ENCODE peak calls at places on chromosomes 4 and X, in ten cellular contexts. One of them, this sample, is unnamed.

GRCh38 chrX:120795301-120795700 is 80.4 kb downstream of the CT47B1 start:
- DNase-seq in glutamatergic neuron: no peak
- DNase-seq in NCI-H1092: no peak
- DNase-seq in right lobe of liver: no peak
- DNase-seq in foreskin keratinocyte: no peak
- DNase-seq in stimulated activated CD8-positive, alpha-beta memory T cell treated with anti-CD3 and anti-CD28 coated beads, Interleukin-15, amount 100 ng/mL, for 24 hours: no peak
- DNase-seq in nephron progenitor cell: no peak
- DNase-seq in MG63: peak
- DNase-seq in GM23338: no peak
- DNase-seq in cardiac muscle cell: no peak
- DNase-seq in this sample: no peak

GRCh38 chr4:119725688-119726330 is 97.2 kb upstream of the PDE5A start:
- DNase-seq in stimulated activated CD8-positive, alpha-beta memory T cell treated with anti-CD3 and anti-CD28 coated beads, Interleukin-15, amount 100 ng/mL, for 24 hours: no peak
- DNase-seq in glutamatergic neuron: no peak
- DNase-seq in NCI-H1092: no peak
- DNase-seq in nephron progenitor cell: no peak
- DNase-seq in GM23338: peak
- DNase-seq in cardiac muscle cell: no peak
- DNase-seq in foreskin keratinocyte: no peak
- DNase-seq in right lobe of liver: no peak
- DNase-seq in MG63: peak
- DNase-seq in this sample: no peak

GRCh38 chrX:154457491-154458115 is 478 bp upstream of the PLXNA3 start:
- DNase-seq in glutamatergic neuron: peak
- DNase-seq in MG63: peak
- DNase-seq in right lobe of liver: peak
- DNase-seq in NCI-H1092: peak
- DNase-seq in stimulated activated CD8-positive, alpha-beta memory T cell treated with anti-CD3 and anti-CD28 coated beads, Interleukin-15, amount 100 ng/mL, for 24 hours: no peak
- DNase-seq in nephron progenitor cell: peak
- DNase-seq in GM23338: peak
- DNase-seq in cardiac muscle cell: peak
- DNase-seq in foreskin keratinocyte: peak
- DNase-seq in this sample: peak

GRCh38 chr4:107950746-107951540 is 19.6 kb downstream of the CYP2U1 start:
- DNase-seq in NCI-H1092: no peak
- DNase-seq in glutamatergic neuron: no peak
- DNase-seq in MG63: no peak
- DNase-seq in foreskin keratinocyte: peak
- DNase-seq in GM23338: no peak
- DNase-seq in nephron progenitor cell: no peak
- DNase-seq in stimulated activated CD8-positive, alpha-beta memory T cell treated with anti-CD3 and anti-CD28 coated beads, Interleukin-15, amount 100 ng/mL, for 24 hours: no peak
- DNase-seq in right lobe of liver: no peak
- DNase-seq in cardiac muscle cell: no peak
- DNase-seq in this sample: no peak

GRCh38 chr4:139028191-139028661 is 12.6 kb downstream of the NOCT start:
- DNase-seq in GM23338: peak
- DNase-seq in MG63: no peak
- DNase-seq in glutamatergic neuron: peak
- DNase-seq in cardiac muscle cell: peak
- DNase-seq in NCI-H1092: no peak
- DNase-seq in foreskin keratinocyte: no peak
- DNase-seq in stimulated activated CD8-positive, alpha-beta memory T cell treated with anti-CD3 and anti-CD28 coated beads, Interleukin-15, amount 100 ng/mL, for 24 hours: no peak
- DNase-seq in right lobe of liver: peak
- DNase-seq in nephron progenitor cell: no peak
- DNase-seq in this sample: peak

GRCh38 chrX:44010626-44011025 is 37.4 kb upstream of the NDP start:
- DNase-seq in foreskin keratinocyte: no peak
- DNase-seq in stimulated activated CD8-positive, alpha-beta memory T cell treated with anti-CD3 and anti-CD28 coated beads, Interleukin-15, amount 100 ng/mL, for 24 hours: no peak
- DNase-seq in MG63: no peak
- DNase-seq in cardiac muscle cell: no peak
- DNase-seq in NCI-H1092: no peak
- DNase-seq in nephron progenitor cell: no peak
- DNase-seq in right lobe of liver: no peak
- DNase-seq in glutamatergic neuron: no peak
- DNase-seq in GM23338: no peak
- DNase-seq in this sample: no peak

GRCh38 chr4:146407669-146408084 is 114.1 kb downstream of the SLC10A7 start:
- DNase-seq in stimulated activated CD8-positive, alpha-beta memory T cell treated with anti-CD3 and anti-CD28 coated beads, Interleukin-15, amount 100 ng/mL, for 24 hours: no peak
- DNase-seq in NCI-H1092: no peak
- DNase-seq in nephron progenitor cell: no peak
- DNase-seq in foreskin keratinocyte: peak
- DNase-seq in cardiac muscle cell: no peak
- DNase-seq in GM23338: no peak
- DNase-seq in right lobe of liver: no peak
- DNase-seq in glutamatergic neuron: no peak
- DNase-seq in MG63: no peak
- DNase-seq in this sample: no peak

GRCh38 chr4:159248383-159249178 is 145.7 kb downstream of the RAPGEF2 start:
- DNase-seq in nephron progenitor cell: no peak
- DNase-seq in glutamatergic neuron: no peak
- DNase-seq in GM23338: no peak
- DNase-seq in MG63: no peak
- DNase-seq in right lobe of liver: no peak
- DNase-seq in cardiac muscle cell: peak
- DNase-seq in NCI-H1092: no peak
- DNase-seq in foreskin keratinocyte: no peak
- DNase-seq in stimulated activated CD8-positive, alpha-beta memory T cell treated with anti-CD3 and anti-CD28 coated beads, Interleukin-15, amount 100 ng/mL, for 24 hours: no peak
- DNase-seq in this sample: no peak

GRCh38 chr4:6199344-6199921 is 916 bp downstream of the JAKMIP1 start:
- DNase-seq in GM23338: peak
- DNase-seq in stimulated activated CD8-positive, alpha-beta memory T cell treated with anti-CD3 and anti-CD28 coated beads, Interleukin-15, amount 100 ng/mL, for 24 hours: no peak
- DNase-seq in right lobe of liver: no peak
- DNase-seq in cardiac muscle cell: peak
- DNase-seq in nephron progenitor cell: no peak
- DNase-seq in glutamatergic neuron: no peak
- DNase-seq in MG63: no peak
- DNase-seq in foreskin keratinocyte: no peak
- DNase-seq in NCI-H1092: no peak
- DNase-seq in this sample: no peak

GRCh38 chrX:135086197-135086854 is 34.0 kb downstream of the ETDB start:
- DNase-seq in stimulated activated CD8-positive, alpha-beta memory T cell treated with anti-CD3 and anti-CD28 coated beads, Interleukin-15, amount 100 ng/mL, for 24 hours: no peak
- DNase-seq in foreskin keratinocyte: peak
- DNase-seq in NCI-H1092: peak
- DNase-seq in nephron progenitor cell: peak
- DNase-seq in MG63: no peak
- DNase-seq in glutamatergic neuron: no peak
- DNase-seq in GM23338: peak
- DNase-seq in cardiac muscle cell: peak
- DNase-seq in right lobe of liver: no peak
- DNase-seq in this sample: peak

GRCh38 chr4:5751073-5751917 is 40.3 kb downstream of the EVC start:
- DNase-seq in stimulated activated CD8-positive, alpha-beta memory T cell treated with anti-CD3 and anti-CD28 coated beads, Interleukin-15, amount 100 ng/mL, for 24 hours: no peak
- DNase-seq in MG63: no peak
- DNase-seq in glutamatergic neuron: no peak
- DNase-seq in GM23338: peak
- DNase-seq in foreskin keratinocyte: peak
- DNase-seq in nephron progenitor cell: no peak
- DNase-seq in cardiac muscle cell: no peak
- DNase-seq in NCI-H1092: no peak
- DNase-seq in right lobe of liver: no peak
- DNase-seq in this sample: no peak

GRCh38 chr4:24754586-24754985 is 40.8 kb upstream of the SOD3 start:
- DNase-seq in glutamatergic neuron: no peak
- DNase-seq in right lobe of liver: no peak
- DNase-seq in GM23338: no peak
- DNase-seq in nephron progenitor cell: no peak
- DNase-seq in NCI-H1092: no peak
- DNase-seq in foreskin keratinocyte: peak
- DNase-seq in cardiac muscle cell: no peak
- DNase-seq in stimulated activated CD8-positive, alpha-beta memory T cell treated with anti-CD3 and anti-CD28 coated beads, Interleukin-15, amount 100 ng/mL, for 24 hours: no peak
- DNase-seq in MG63: no peak
- DNase-seq in this sample: no peak

GRCh38 chr4:185143596-185143969 is 517 bp downstream of the SLC25A4 start:
- DNase-seq in nephron progenitor cell: no peak
- DNase-seq in cardiac muscle cell: peak
- DNase-seq in foreskin keratinocyte: peak
- DNase-seq in stimulated activated CD8-positive, alpha-beta memory T cell treated with anti-CD3 and anti-CD28 coated beads, Interleukin-15, amount 100 ng/mL, for 24 hours: no peak
- DNase-seq in MG63: peak
- DNase-seq in right lobe of liver: peak
- DNase-seq in glutamatergic neuron: peak
- DNase-seq in NCI-H1092: peak
- DNase-seq in GM23338: no peak
- DNase-seq in this sample: no peak

GRCh38 chr4:151744614-151745013 is 16.2 kb downstream of the GATB start:
- DNase-seq in NCI-H1092: no peak
- DNase-seq in cardiac muscle cell: no peak
- DNase-seq in nephron progenitor cell: no peak
- DNase-seq in glutamatergic neuron: no peak
- DNase-seq in MG63: peak
- DNase-seq in stimulated activated CD8-positive, alpha-beta memory T cell treated with anti-CD3 and anti-CD28 coated beads, Interleukin-15, amount 100 ng/mL, for 24 hours: no peak
- DNase-seq in foreskin keratinocyte: peak
- DNase-seq in GM23338: peak
- DNase-seq in right lobe of liver: no peak
- DNase-seq in this sample: no peak

GRCh38 chr4:6779667-6780565 is 2.6 kb upstream of the KIAA0232 start:
- DNase-seq in cardiac muscle cell: peak
- DNase-seq in stimulated activated CD8-positive, alpha-beta memory T cell treated with anti-CD3 and anti-CD28 coated beads, Interleukin-15, amount 100 ng/mL, for 24 hours: no peak
- DNase-seq in glutamatergic neuron: peak
- DNase-seq in GM23338: peak
- DNase-seq in right lobe of liver: peak
- DNase-seq in MG63: no peak
- DNase-seq in foreskin keratinocyte: no peak
- DNase-seq in NCI-H1092: peak
- DNase-seq in nephron progenitor cell: no peak
- DNase-seq in this sample: peak

GRCh38 chr4:149997881-149998421 is 80.3 kb upstream of the DCLK2 start:
- DNase-seq in stimulated activated CD8-positive, alpha-beta memory T cell treated with anti-CD3 and anti-CD28 coated beads, Interleukin-15, amount 100 ng/mL, for 24 hours: no peak
- DNase-seq in MG63: peak
- DNase-seq in glutamatergic neuron: no peak
- DNase-seq in NCI-H1092: no peak
- DNase-seq in nephron progenitor cell: no peak
- DNase-seq in right lobe of liver: no peak
- DNase-seq in foreskin keratinocyte: peak
- DNase-seq in GM23338: no peak
- DNase-seq in cardiac muscle cell: no peak
- DNase-seq in this sample: peak

GRCh38 chr4:10129196-10130185 is 12.9 kb upstream of the WDR1 start:
- DNase-seq in foreskin keratinocyte: peak
- DNase-seq in NCI-H1092: no peak
- DNase-seq in stimulated activated CD8-positive, alpha-beta memory T cell treated with anti-CD3 and anti-CD28 coated beads, Interleukin-15, amount 100 ng/mL, for 24 hours: no peak
- DNase-seq in cardiac muscle cell: no peak
- DNase-seq in GM23338: no peak
- DNase-seq in MG63: peak
- DNase-seq in glutamatergic neuron: no peak
- DNase-seq in right lobe of liver: no peak
- DNase-seq in nephron progenitor cell: no peak
- DNase-seq in this sample: no peak

GRCh38 chrX:20571611-20572010 is 304.9 kb upstream of the RPS6KA3 start:
- DNase-seq in right lobe of liver: no peak
- DNase-seq in NCI-H1092: no peak
- DNase-seq in MG63: no peak
- DNase-seq in GM23338: peak
- DNase-seq in nephron progenitor cell: no peak
- DNase-seq in foreskin keratinocyte: no peak
- DNase-seq in stimulated activated CD8-positive, alpha-beta memory T cell treated with anti-CD3 and anti-CD28 coated beads, Interleukin-15, amount 100 ng/mL, for 24 hours: no peak
- DNase-seq in glutamatergic neuron: no peak
- DNase-seq in cardiac muscle cell: peak
- DNase-seq in this sample: no peak

GRCh38 chr4:84877051-84877833 is 89.2 kb downstream of the WDFY3 start:
- DNase-seq in foreskin keratinocyte: peak
- DNase-seq in NCI-H1092: no peak
- DNase-seq in stimulated activated CD8-positive, alpha-beta memory T cell treated with anti-CD3 and anti-CD28 coated beads, Interleukin-15, amount 100 ng/mL, for 24 hours: no peak
- DNase-seq in glutamatergic neuron: peak
- DNase-seq in right lobe of liver: no peak
- DNase-seq in MG63: no peak
- DNase-seq in cardiac muscle cell: no peak
- DNase-seq in nephron progenitor cell: no peak
- DNase-seq in GM23338: no peak
- DNase-seq in this sample: no peak

GRCh38 chr4:118869808-118870342 is 18.8 kb upstream of the SYNPO2 start:
- DNase-seq in nephron progenitor cell: no peak
- DNase-seq in foreskin keratinocyte: peak
- DNase-seq in glutamatergic neuron: no peak
- DNase-seq in stimulated activated CD8-positive, alpha-beta memory T cell treated with anti-CD3 and anti-CD28 coated beads, Interleukin-15, amount 100 ng/mL, for 24 hours: no peak
- DNase-seq in NCI-H1092: no peak
- DNase-seq in GM23338: peak
- DNase-seq in MG63: no peak
- DNase-seq in cardiac muscle cell: no peak
- DNase-seq in right lobe of liver: no peak
- DNase-seq in this sample: no peak

GRCh38 chr4:6340446-6341015 is 70.9 kb downstream of the WFS1 start:
- DNase-seq in MG63: no peak
- DNase-seq in GM23338: no peak
- DNase-seq in nephron progenitor cell: no peak
- DNase-seq in glutamatergic neuron: peak
- DNase-seq in right lobe of liver: no peak
- DNase-seq in foreskin keratinocyte: no peak
- DNase-seq in stimulated activated CD8-positive, alpha-beta memory T cell treated with anti-CD3 and anti-CD28 coated beads, Interleukin-15, amount 100 ng/mL, for 24 hours: no peak
- DNase-seq in cardiac muscle cell: no peak
- DNase-seq in NCI-H1092: no peak
- DNase-seq in this sample: no peak

GRCh38 chr4:165874799-165875371 is 1.8 kb downstream of the TLL1 start:
- DNase-seq in glutamatergic neuron: peak
- DNase-seq in stimulated activated CD8-positive, alpha-beta memory T cell treated with anti-CD3 and anti-CD28 coated beads, Interleukin-15, amount 100 ng/mL, for 24 hours: no peak
- DNase-seq in cardiac muscle cell: peak
- DNase-seq in nephron progenitor cell: peak
- DNase-seq in right lobe of liver: peak
- DNase-seq in NCI-H1092: no peak
- DNase-seq in GM23338: peak
- DNase-seq in foreskin keratinocyte: peak
- DNase-seq in MG63: no peak
- DNase-seq in this sample: peak

GRCh38 chrX:30039768-30040167 is 175.6 kb upstream of the MAGEB2 start:
- DNase-seq in cardiac muscle cell: no peak
- DNase-seq in GM23338: no peak
- DNase-seq in glutamatergic neuron: no peak
- DNase-seq in nephron progenitor cell: no peak
- DNase-seq in stimulated activated CD8-positive, alpha-beta memory T cell treated with anti-CD3 and anti-CD28 coated beads, Interleukin-15, amount 100 ng/mL, for 24 hours: no peak
- DNase-seq in foreskin keratinocyte: no peak
- DNase-seq in MG63: no peak
- DNase-seq in NCI-H1092: no peak
- DNase-seq in right lobe of liver: no peak
- DNase-seq in this sample: no peak

GRCh38 chr4:158459085-158459820 is 62.4 kb upstream of the RXFP1 start:
- DNase-seq in cardiac muscle cell: no peak
- DNase-seq in foreskin keratinocyte: peak
- DNase-seq in stimulated activated CD8-positive, alpha-beta memory T cell treated with anti-CD3 and anti-CD28 coated beads, Interleukin-15, amount 100 ng/mL, for 24 hours: no peak
- DNase-seq in nephron progenitor cell: no peak
- DNase-seq in MG63: no peak
- DNase-seq in GM23338: peak
- DNase-seq in right lobe of liver: no peak
- DNase-seq in NCI-H1092: no peak
- DNase-seq in glutamatergic neuron: no peak
- DNase-seq in this sample: peak

GRCh38 chrX:21656587-21657317 is 1.4 kb downstream of the KLHL34 start:
- DNase-seq in GM23338: peak
- DNase-seq in stimulated activated CD8-positive, alpha-beta memory T cell treated with anti-CD3 and anti-CD28 coated beads, Interleukin-15, amount 100 ng/mL, for 24 hours: no peak
- DNase-seq in foreskin keratinocyte: no peak
- DNase-seq in cardiac muscle cell: no peak
- DNase-seq in nephron progenitor cell: no peak
- DNase-seq in glutamatergic neuron: no peak
- DNase-seq in right lobe of liver: no peak
- DNase-seq in NCI-H1092: no peak
- DNase-seq in MG63: no peak
- DNase-seq in this sample: no peak

GRCh38 chr4:20062054-20062453 is 189.7 kb upstream of the SLIT2 start:
- DNase-seq in foreskin keratinocyte: no peak
- DNase-seq in nephron progenitor cell: no peak
- DNase-seq in MG63: no peak
- DNase-seq in GM23338: no peak
- DNase-seq in stimulated activated CD8-positive, alpha-beta memory T cell treated with anti-CD3 and anti-CD28 coated beads, Interleukin-15, amount 100 ng/mL, for 24 hours: no peak
- DNase-seq in cardiac muscle cell: peak
- DNase-seq in glutamatergic neuron: no peak
- DNase-seq in NCI-H1092: no peak
- DNase-seq in right lobe of liver: no peak
- DNase-seq in this sample: no peak

GRCh38 chr4:140014284-140014683 is 139.7 kb downstream of the MAML3 start:
- DNase-seq in NCI-H1092: no peak
- DNase-seq in glutamatergic neuron: no peak
- DNase-seq in cardiac muscle cell: no peak
- DNase-seq in MG63: no peak
- DNase-seq in nephron progenitor cell: no peak
- DNase-seq in stimulated activated CD8-positive, alpha-beta memory T cell treated with anti-CD3 and anti-CD28 coated beads, Interleukin-15, amount 100 ng/mL, for 24 hours: no peak
- DNase-seq in GM23338: no peak
- DNase-seq in foreskin keratinocyte: no peak
- DNase-seq in right lobe of liver: no peak
- DNase-seq in this sample: no peak

GRCh38 chr4:38696697-38697096 is 32.7 kb downstream of the KLF3 start:
- DNase-seq in right lobe of liver: no peak
- DNase-seq in GM23338: no peak
- DNase-seq in glutamatergic neuron: no peak
- DNase-seq in NCI-H1092: no peak
- DNase-seq in MG63: no peak
- DNase-seq in cardiac muscle cell: no peak
- DNase-seq in foreskin keratinocyte: no peak
- DNase-seq in nephron progenitor cell: no peak
- DNase-seq in stimulated activated CD8-positive, alpha-beta memory T cell treated with anti-CD3 and anti-CD28 coated beads, Interleukin-15, amount 100 ng/mL, for 24 hours: no peak
- DNase-seq in this sample: no peak